ENCODE peak calls at places on chromosomes 2 and 18, in ten cellular contexts. R is Kasumi-1; C is HEK293T; T is GM23248; S is activated CD8-positive, alpha-beta T cell treated with anti-CD3 and anti-CD28 coated beads for 36 hours; V is lung; W is NCI-H2081 treated with DMSO at 0.1 percent for 48 hours; F is omental fat pad; O is NCI-H1436; Q is AG04450. I is an unnamed sample.

GRCh38 chr2:201890447-201890846 is 84.1 kb downstream of the CDK15 start:
- DNase-seq in R (no peak), C (no peak), T (peak; percentile 54), S (no peak), V (no peak), W (no peak), F (no peak), O (no peak), Q (no peak), I (no peak)

GRCh38 chr2:8966123-8966908 is 37.2 kb downstream of the MBOAT2 start:
- DNase-seq in R (no peak), C (no peak), T (peak; percentile 36), S (no peak), V (no peak), W (no peak), F (no peak), O (no peak), Q (no peak), I (no peak)

GRCh38 chr2:18311413-18311812 is 249.0 kb downstream of the RDH14 start:
- DNase-seq in R (no peak), C (no peak), T (peak; percentile 82), S (no peak), V (no peak), W (peak; percentile 87), F (no peak), O (no peak), Q (peak; percentile 21), I (no peak)

GRCh38 chr18:30409120-30409519 is 633.4 kb downstream of the DSC3 start:
- DNase-seq in R (no peak), C (no peak), T (no peak), S (no peak), V (no peak), W (no peak), F (no peak), O (no peak), Q (no peak), I (no peak)

GRCh38 chr2:231396058-231396821 is 730 bp downstream of the B3GNT7 start:
- DNase-seq in R (no peak), C (no peak), T (no peak), S (no peak), V (no peak), W (no peak), F (no peak), O (no peak), Q (no peak), I (peak; percentile 60)

GRCh38 chr18:9135912-9136314 is 668 bp upstream of the ANKRD12 start:
- DNase-seq in R (peak; percentile 23), C (peak; percentile 10), T (peak; percentile 49), S (no peak), V (peak; percentile 71), W (peak; percentile 65), F (no peak), O (peak; percentile 58), Q (no peak), I (no peak)

GRCh38 chr2:223925106-223925505 is 20.0 kb downstream of the WDFY1 start:
- DNase-seq in R (no peak), C (no peak), T (peak; percentile 39), S (no peak), V (no peak), W (no peak), F (no peak), O (no peak), Q (no peak), I (no peak)

GRCh38 chr2:20618468-20618885 is 32.4 kb downstream of the HS1BP3 start:
- DNase-seq in R (no peak), C (no peak), T (peak; percentile 59), S (no peak), V (peak; percentile 56), W (no peak), F (peak; percentile 25), O (no peak), Q (no peak), I (no peak)

GRCh38 chr2:167581961-167582574 is 665.3 kb downstream of the STK39 start:
- DNase-seq in R (no peak), C (no peak), T (peak; percentile 48), S (no peak), V (no peak), W (no peak), F (no peak), O (no peak), Q (no peak), I (no peak)

GRCh38 chr2:7468955-7469354 is 551.7 kb downstream of the RNF144A start:
- DNase-seq in R (no peak), C (no peak), T (peak; percentile 9), S (no peak), V (no peak), W (no peak), F (no peak), O (no peak), Q (no peak), I (no peak)

I was measured in GM13976.